ENCODE peak calls at places on chromosomes 3 and 15, in five cellular contexts. U, Z, E, S and R are unnamed samples.

GRCh38 chr15:63353887-63354286 is 27.8 kb downstream of the CA12 start:
- DNase-seq in U (no peak), Z (no peak), E (no peak), S (no peak), R (no peak)

GRCh38 chr3:127747751-127748521 is 74.4 kb downstream of the MGLL start:
- DNase-seq in Z (peak), E (no peak), S (peak), U (peak), R (peak)

GRCh38 chr3:155131104-155131503 is 51.0 kb downstream of the MME start:
- DNase-seq in S (peak), U (peak), Z (no peak), E (no peak), R (peak)

GRCh38 chr15:77739591-77740378 is 107.1 kb upstream of the LINGO1 start:
- DNase-seq in E (no peak), U (no peak), S (no peak), Z (no peak), R (no peak)

GRCh38 chr15:53116169-53116568 is 326.0 kb upstream of the ONECUT1 start:
- DNase-seq in Z (no peak), U (no peak), S (no peak), E (no peak), R (no peak)

GRCh38 chr3:128620268-128620691 is 30.3 kb downstream of the RPN1 start:
- DNase-seq in E (no peak), Z (no peak), S (no peak), U (no peak), R (peak)

GRCh38 chr15:75215107-75216004 is 13.7 kb downstream of the C15orf39 start:
- DNase-seq in U (no peak), Z (no peak), S (no peak), E (no peak), R (no peak)

GRCh38 chr15:75948761-75949296 is 45.2 kb downstream of the FBXO22 start:
- DNase-seq in S (no peak), E (no peak), U (no peak), Z (no peak), R (no peak)

GRCh38 chr15:50182233-50183013 is 427 bp downstream of the SLC27A2 start:
- DNase-seq in Z (peak), U (peak), E (no peak), S (peak), R (peak)

GRCh38 chr15:74978503-74978902 is 16.9 kb upstream of the SCAMP5 start:
- DNase-seq in E (no peak), U (no peak), S (no peak), Z (no peak), R (peak)

GRCh38 chr3:112417696-112418318 is 81.5 kb downstream of the BTLA start:
- DNase-seq in U (no peak), Z (no peak), E (no peak), S (no peak), R (no peak)

GRCh38 chr3:112676659-112677234 is 35.8 kb upstream of the CCDC80 start:
- DNase-seq in U (peak), S (peak), Z (peak), E (peak), R (peak)

GRCh38 chr3:59709702-59710555 is 660.1 kb upstream of the CFAP20DC start:
- DNase-seq in U (no peak), Z (no peak), S (no peak), E (no peak), R (no peak)

GRCh38 chr15:55741592-55742497 is 1.1 kb downstream of the PRTG start:
- DNase-seq in E (no peak), U (peak), Z (peak), S (no peak), R (peak)

GRCh38 chr15:101156509-101157159 is 95.2 kb downstream of the CHSY1 start:
- DNase-seq in Z (no peak), E (peak), S (no peak), U (no peak), R (peak)

GRCh38 chr3:71504250-71505036 is 79.1 kb downstream of the FOXP1 start:
- DNase-seq in E (no peak), U (peak), S (peak), Z (no peak), R (peak)

GRCh38 chr3:102206506-102207145 is 228.2 kb upstream of the ZPLD1 start:
- DNase-seq in E (no peak), Z (peak), S (peak), U (peak), R (peak)

GRCh38 chr3:127990051-127990450 is 62.2 kb upstream of the SEC61A1 start:
- DNase-seq in S (no peak), E (no peak), U (no peak), Z (no peak), R (no peak)

GRCh38 chr3:107662109-107662477 is 139.3 kb downstream of the BBX start:
- DNase-seq in U (peak), S (peak), E (no peak), Z (no peak), R (peak)

GRCh38 chr15:77749998-77750540 is 117.4 kb upstream of the LINGO1 start:
- DNase-seq in U (no peak), Z (no peak), S (no peak), E (no peak), R (no peak)

GRCh38 chr3:151903501-151903991 is 30.1 kb downstream of the SUCNR1 start:
- DNase-seq in E (no peak), U (no peak), Z (peak), S (peak), R (peak)

GRCh38 chr15:70299931-70300858 is 202.5 kb upstream of the TLE3 start:
- DNase-seq in S (no peak), Z (peak), E (peak), U (no peak), R (no peak)

GRCh38 chr15:98914626-98915025 is 93.0 kb downstream of the PGPEP1L start:
- DNase-seq in U (peak), E (no peak), Z (no peak), S (peak), R (peak)

GRCh38 chr3:37973250-37974054 is 17.1 kb upstream of the VILL start:
- DNase-seq in S (no peak), U (no peak), Z (peak), E (no peak), R (no peak)

GRCh38 chr3:51716805-51717204 is 9.9 kb downstream of the GRM2 start:
- DNase-seq in Z (no peak), S (no peak), E (no peak), U (no peak), R (no peak)

GRCh38 chr3:4693620-4694019 is 200.5 kb downstream of the ITPR1 start:
- DNase-seq in U (no peak), Z (peak), S (no peak), E (no peak), R (no peak)

GRCh38 chr3:179446501-179446900 is 4.8 kb downstream of the GNB4 start:
- DNase-seq in Z (peak), S (peak), U (peak), E (peak), R (peak)

GRCh38 chr3:69740103-69741021 is 1.1 kb downstream of the MITF start:
- DNase-seq in U (peak), Z (peak), S (no peak), E (no peak), R (peak)

GRCh38 chr3:11803977-11804903 is 42.4 kb downstream of the TAMM41 start:
- DNase-seq in E (peak), S (peak), Z (peak), U (peak), R (peak)

GRCh38 chr3:131053021-131053420 is 26.3 kb downstream of the NEK11 start:
- DNase-seq in U (no peak), E (no peak), S (peak), Z (no peak), R (peak)

GRCh38 chr15:70098461-70099166 is 897 bp upstream of the TLE3 start:
- DNase-seq in S (peak), E (peak), U (peak), Z (peak), R (peak)

GRCh38 chr15:77037475-77038209 is 33.3 kb downstream of the TSPAN3 start:
- DNase-seq in S (no peak), Z (no peak), E (no peak), U (no peak), R (no peak)

GRCh38 chr15:60079210-60079609 is 75.1 kb downstream of the FOXB1 start:
- DNase-seq in S (no peak), E (no peak), U (no peak), Z (peak), R (no peak)

GRCh38 chr3:78689378-78689777 is 1078.4 kb downstream of the ROBO1 start:
- DNase-seq in U (no peak), E (no peak), S (no peak), Z (no peak), R (no peak)

GRCh38 chr3:69806735-69807438 is 67.6 kb downstream of the MITF start:
- DNase-seq in S (peak), U (peak), Z (no peak), E (no peak), R (peak)

GRCh38 chr3:4568831-4569230 is 75.7 kb downstream of the ITPR1 start:
- DNase-seq in S (no peak), E (no peak), Z (no peak), U (no peak), R (no peak)

GRCh38 chr3:42277676-42278075 is 11.7 kb upstream of the CCK start:
- DNase-seq in S (no peak), U (no peak), Z (no peak), E (no peak), R (no peak)

GRCh38 chr3:58041826-58042324 is 33.7 kb downstream of the FLNB start:
- DNase-seq in S (peak), Z (no peak), U (peak), E (no peak), R (peak)

DNA sequence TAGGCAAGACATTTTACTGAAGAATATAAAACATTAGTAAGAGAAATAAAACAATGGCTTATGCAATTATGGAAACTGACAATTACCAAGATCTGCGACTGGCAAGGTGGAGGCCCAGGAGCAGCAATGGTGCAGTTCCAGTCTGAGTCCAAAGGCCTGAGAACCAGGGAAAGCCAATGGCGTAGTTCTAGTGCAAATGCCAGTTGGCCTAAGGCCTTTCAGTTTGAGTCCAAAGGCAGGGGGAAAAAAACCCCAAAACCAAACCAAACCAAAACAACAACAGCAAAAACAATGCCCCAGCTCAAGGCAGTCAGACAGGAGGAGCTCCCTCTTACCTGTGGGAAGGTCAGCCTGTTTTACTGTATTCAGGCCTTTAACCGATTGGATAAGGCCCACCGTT is 72.6 kb downstream of the ST6GAL1 start:
- DNase-seq in S (no peak), Z (no peak), U (no peak), E (no peak), R (no peak)
- H3K4me2 ChIP-seq in S (no peak), Z (no peak), U (no peak), E (peak), R (no peak)

GRCh38 chr3:65936908-65937638 is 101.6 kb downstream of the MAGI1 start:
- DNase-seq in S (no peak), E (no peak), Z (no peak), U (no peak), R (no peak)
- H3K4me2 ChIP-seq in S (no peak), E (no peak), Z (no peak), U (no peak), R (no peak)

DNA sequence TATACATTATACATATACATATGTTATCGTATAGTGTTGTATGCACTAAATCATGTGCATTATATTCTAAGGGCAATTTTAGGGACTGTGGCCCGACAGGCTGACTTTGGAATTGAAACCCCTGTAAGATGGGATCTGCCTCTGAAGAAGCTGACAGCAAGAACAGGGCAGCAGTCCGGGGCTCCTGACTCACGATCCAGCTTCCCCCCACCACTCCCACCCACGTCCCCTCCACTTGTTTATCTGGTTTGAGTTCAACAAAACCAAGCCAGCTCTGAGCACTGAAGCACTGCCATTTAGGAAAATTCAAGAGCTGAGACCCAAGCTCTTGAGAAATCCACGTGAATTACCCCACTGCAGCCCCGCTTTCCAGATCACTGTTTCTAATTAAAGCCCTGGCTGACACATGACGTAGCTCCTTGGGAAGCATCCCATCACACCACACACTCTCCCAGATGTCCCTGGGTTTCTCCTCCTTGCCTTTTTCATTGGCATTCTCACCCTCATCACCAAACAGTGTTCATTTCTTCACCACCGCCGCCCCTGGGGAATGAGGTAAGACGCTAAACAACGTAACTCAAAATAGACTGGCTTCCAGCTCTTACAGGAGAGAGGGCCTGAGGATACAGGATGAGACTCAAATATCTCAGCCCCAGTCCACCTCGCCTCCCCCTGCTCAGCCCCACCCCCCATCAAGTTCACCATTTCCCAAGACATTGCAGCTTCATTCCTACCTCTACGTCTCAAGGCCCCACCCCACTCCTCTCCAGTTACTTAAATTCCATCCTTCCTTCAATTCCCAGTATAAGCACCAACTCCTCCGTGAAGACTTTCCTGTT is 95.5 kb downstream of the SRGAP3 start:
- DNase-seq in E (no peak), S (peak), U (no peak), Z (peak), R (no peak)
- H3K4me2 ChIP-seq in E (no peak), S (no peak), U (no peak), Z (no peak), R (no peak)

DNA sequence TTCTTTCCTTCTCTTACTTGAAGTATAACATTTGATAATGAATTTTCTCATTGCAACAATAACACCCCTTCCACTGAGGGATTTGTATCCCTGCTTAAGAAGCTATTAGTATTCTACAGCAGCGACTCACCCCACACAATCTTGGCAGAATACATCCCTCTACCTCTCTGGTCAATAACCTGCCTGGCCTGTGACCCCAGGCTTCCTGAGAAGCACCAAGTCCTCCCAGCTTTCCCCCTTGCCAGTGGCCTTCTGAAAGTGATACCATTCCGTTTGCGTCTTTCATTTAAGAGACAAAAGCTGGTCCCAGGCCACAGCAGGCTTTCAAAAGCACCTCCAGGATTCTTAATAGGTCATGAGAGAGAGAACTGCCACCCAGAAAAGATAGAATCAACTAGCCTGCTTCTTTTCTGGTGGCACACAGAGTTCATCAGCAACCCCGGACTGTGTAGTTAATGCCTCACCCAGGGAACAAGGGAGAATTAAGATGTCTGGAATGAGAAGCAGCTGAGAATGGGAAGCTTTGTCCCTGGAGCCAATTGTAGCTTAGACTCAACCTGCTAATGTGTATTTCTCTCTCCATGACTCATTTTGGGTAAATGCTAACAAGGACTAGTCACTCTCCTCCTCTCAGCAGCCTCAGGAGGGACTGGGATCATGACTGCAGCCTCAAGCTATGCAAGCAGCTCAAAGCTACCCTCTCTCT is 101.0 kb upstream of the CPNE4 start:
- DNase-seq in Z (peak), E (no peak), S (peak), U (peak), R (peak)
- H3K4me2 ChIP-seq in Z (no peak), E (no peak), S (peak), U (peak), R (peak)

DNA sequence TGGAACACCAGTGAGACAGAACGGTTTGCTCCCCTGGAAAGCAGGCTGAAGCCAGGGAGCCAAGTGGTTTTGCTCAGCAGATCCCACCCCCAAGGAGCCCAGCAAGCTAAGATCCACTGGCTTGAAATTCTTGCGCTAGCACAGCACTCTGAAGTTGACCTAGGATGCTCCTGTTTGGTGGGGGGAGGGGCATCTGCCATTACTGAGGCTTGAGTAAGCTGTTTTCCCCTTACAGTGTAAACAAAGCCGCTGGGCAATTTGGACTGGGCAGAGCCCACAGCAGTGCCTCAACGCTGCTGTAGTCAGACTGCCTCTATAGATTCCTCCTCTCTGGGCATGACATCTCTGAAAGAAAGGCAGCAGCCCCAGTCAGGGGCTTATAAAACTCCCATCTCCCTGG is 241.4 kb downstream of the GABRB3 start:
- DNase-seq in E (no peak), Z (peak), U (no peak), S (no peak), R (no peak)
- H3K4me2 ChIP-seq in E (no peak), Z (no peak), U (no peak), S (no peak), R (no peak)

DNA sequence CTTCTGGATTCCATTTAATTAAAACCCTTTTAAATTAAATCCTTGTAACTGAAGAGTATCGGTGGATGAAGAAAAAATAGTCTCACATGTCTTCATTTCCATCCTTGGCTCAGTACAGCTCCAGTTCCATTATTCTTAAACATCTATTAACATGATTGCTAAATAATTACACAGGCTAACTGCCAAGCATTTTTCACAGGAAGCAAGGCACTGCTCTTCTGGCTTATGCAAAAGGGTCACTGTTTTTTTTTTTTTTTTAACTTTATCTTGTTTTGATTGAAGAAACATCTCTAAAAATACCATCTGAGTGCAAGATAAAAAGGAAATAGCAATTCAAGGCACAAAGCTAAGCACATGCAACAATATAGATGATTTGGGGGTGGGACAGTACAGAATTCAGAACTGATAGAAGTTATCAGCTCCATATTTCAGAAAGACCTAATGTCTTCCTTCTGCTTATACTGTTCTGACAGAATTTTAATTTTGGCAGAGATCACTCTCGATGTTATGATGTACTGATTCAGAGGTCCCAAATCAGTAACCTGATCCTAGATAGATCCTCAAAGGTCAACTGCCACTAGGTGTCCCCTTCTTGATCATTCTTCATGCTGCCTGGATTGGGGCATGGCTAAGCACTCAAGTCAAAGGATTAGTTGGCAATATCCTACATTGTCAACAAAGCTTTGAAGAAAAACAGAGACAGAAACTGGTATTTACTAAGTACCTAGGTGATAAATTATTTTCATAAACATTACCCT is 57.8 kb upstream of the ACTC1 start:
- DNase-seq in S (peak), E (no peak), Z (peak), U (no peak), R (peak)
- H3K4me2 ChIP-seq in S (no peak), E (no peak), Z (no peak), U (no peak), R (no peak)

DNA sequence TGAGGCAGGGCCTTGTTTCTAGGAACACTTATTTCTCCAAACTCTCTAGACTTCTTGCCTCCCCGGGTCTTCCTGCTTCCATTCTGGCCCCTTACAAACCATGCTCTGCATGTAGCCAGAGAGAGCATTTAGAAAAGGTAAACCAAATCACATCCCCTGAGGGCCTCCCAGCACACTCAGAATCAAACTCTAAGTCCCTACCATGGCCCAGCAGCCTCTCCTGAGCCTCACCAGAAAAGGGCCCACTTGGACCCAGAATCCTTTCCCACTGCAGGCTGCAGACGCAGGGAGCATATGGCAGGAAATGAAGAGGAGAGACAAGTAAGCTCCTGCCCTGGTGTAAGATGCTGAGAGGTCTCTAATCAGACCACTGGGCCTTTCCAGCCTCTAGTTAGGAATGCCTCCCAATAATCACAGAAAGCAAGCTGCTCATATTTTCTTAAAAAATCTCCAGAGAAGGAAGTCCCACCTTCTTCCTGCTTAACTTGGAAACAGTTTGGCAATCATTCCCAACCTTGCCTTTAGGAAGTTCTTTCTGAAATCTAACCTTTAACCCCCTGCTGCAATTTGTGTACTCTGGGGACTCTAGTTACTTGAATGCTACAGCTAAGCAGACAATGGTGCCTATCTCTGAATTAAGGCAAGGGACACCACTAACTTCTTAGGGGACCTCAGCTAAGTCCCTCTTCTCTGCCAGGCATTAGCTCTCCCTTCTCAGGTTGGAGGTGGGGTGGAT is 4.2 kb downstream of the AMOTL2 start:
- DNase-seq in U (no peak), Z (no peak), E (no peak), S (no peak), R (no peak)
- H3K4me2 ChIP-seq in U (peak), Z (no peak), E (no peak), S (peak), R (peak)